ENCODE peak calls at places on chromosomes 16 and 17, in four cellular contexts. One of them, this sample, is unnamed.
A peak's percentile ranks its signal among the peaks of the same experiment; 100 is the strongest.

GRCh38 chr16:84396537-84397008 is 28.2 kb downstream of the ATP2C2 start:
- DNase-seq in K562: no peak
- DNase-seq in HepG2: no peak
- DNase-seq in GM12878: no peak
- DNase-seq in this sample: no peak

GRCh38 chr16:1460602-1461138 is 14.2 kb downstream of the CLCN7 start:
- DNase-seq in HepG2: no peak
- DNase-seq in K562: no peak
- DNase-seq in GM12878: no peak
- DNase-seq in this sample: no peak

GRCh38 chr16:85767569-85767968 is 16.7 kb upstream of the C16orf74 start:
- DNase-seq in GM12878: no peak
- DNase-seq in HepG2: no peak
- DNase-seq in K562: no peak
- DNase-seq in this sample: no peak

GRCh38 chr16:50611995-50612848 is 64.0 kb downstream of the NKD1 start:
- DNase-seq in HepG2: no peak
- DNase-seq in GM12878: no peak
- DNase-seq in K562: no peak
- DNase-seq in this sample: no peak

GRCh38 chr16:4954714-4955113 is 3.4 kb upstream of the SEC14L5 start:
- DNase-seq in K562: no peak
- DNase-seq in HepG2: no peak
- DNase-seq in GM12878: no peak
- DNase-seq in this sample: no peak

GRCh38 chr16:89357055-89357454 is 133.3 kb downstream of the ANKRD11 start:
- DNase-seq in HepG2: peak; percentile 40
- DNase-seq in K562: peak; percentile 53
- DNase-seq in GM12878: no peak
- DNase-seq in this sample: no peak

GRCh38 chr16:84741351-84741791 is 41.6 kb downstream of the USP10 start:
- DNase-seq in GM12878: no peak
- DNase-seq in K562: no peak
- DNase-seq in HepG2: no peak
- DNase-seq in this sample: no peak

GRCh38 chr16:4263504-4264436 is 9.1 kb downstream of the TFAP4 start:
- DNase-seq in HepG2: peak; percentile 47
- DNase-seq in K562: peak; percentile 96
- DNase-seq in GM12878: no peak
- DNase-seq in this sample: peak; percentile 99

GRCh38 chr16:1273816-1274215 is 17.9 kb downstream of the TPSD1 start:
- DNase-seq in K562: no peak
- DNase-seq in HepG2: no peak
- DNase-seq in GM12878: no peak
- DNase-seq in this sample: no peak

GRCh38 chr17:80270836-80271235 is 10.2 kb downstream of the RNF213 start:
- DNase-seq in GM12878: no peak
- DNase-seq in K562: peak; percentile 86
- DNase-seq in HepG2: peak; percentile 62
- DNase-seq in this sample: peak; percentile 83

GRCh38 chr16:68908000-68908313 is 64.6 kb downstream of the TANGO6 start:
- DNase-seq in HepG2: no peak
- DNase-seq in GM12878: no peak
- DNase-seq in K562: no peak
- DNase-seq in this sample: no peak

GRCh38 chr16:51150894-51151320 is at the start of gene SALL1:
- DNase-seq in K562: no peak
- DNase-seq in HepG2: no peak
- DNase-seq in GM12878: no peak
- DNase-seq in this sample: no peak

GRCh38 chr17:5788266-5788900 is 204.1 kb upstream of the NLRP1 start:
- DNase-seq in HepG2: no peak
- DNase-seq in GM12878: no peak
- DNase-seq in K562: no peak
- DNase-seq in this sample: no peak

GRCh38 chr17:37744961-37745800 is at the start of gene HNF1B:
- DNase-seq in HepG2: peak; percentile 63
- DNase-seq in GM12878: no peak
- DNase-seq in K562: no peak
- DNase-seq in this sample: no peak

GRCh38 chr17:9959377-9959981 is 54.4 kb upstream of the RCVRN start:
- DNase-seq in K562: peak; percentile 41
- DNase-seq in HepG2: peak; percentile 15
- DNase-seq in GM12878: no peak
- DNase-seq in this sample: peak; percentile 71
- TF ChIP-seq NFIC in K562: no peak
- TF ChIP-seq NFIC in HepG2: no peak
- TF ChIP-seq NFIC in GM12878: no peak
- TF ChIP-seq NFIC in this sample: no peak

DNA sequence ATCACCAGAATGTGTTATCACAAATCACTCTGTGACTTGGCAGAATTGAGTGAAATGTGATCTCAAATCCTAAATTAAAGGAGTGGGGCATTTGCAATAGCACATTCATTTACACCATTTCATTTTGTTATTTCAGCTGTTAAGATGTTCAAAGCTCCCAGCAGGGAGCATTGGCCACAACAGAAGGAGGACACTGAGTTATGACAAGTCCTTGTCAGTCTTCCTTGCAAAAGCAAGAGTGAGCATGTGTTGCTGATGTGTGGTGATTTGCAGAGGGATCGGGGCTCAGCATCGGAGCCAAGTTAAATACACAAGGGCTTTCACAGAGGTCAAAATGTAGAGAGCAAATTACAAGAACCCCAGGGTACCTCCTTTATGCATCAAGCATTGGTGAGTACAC is 372.2 kb upstream of the CDH5 start:
- DNase-seq in K562: no peak
- DNase-seq in GM12878: no peak
- DNase-seq in HepG2: no peak
- DNase-seq in this sample: no peak
- TF ChIP-seq SIN3A in K562: no peak
- TF ChIP-seq SIN3A in GM12878: no peak
- TF ChIP-seq SIN3A in HepG2: no peak
- TF ChIP-seq SIN3A in this sample: no peak

DNA sequence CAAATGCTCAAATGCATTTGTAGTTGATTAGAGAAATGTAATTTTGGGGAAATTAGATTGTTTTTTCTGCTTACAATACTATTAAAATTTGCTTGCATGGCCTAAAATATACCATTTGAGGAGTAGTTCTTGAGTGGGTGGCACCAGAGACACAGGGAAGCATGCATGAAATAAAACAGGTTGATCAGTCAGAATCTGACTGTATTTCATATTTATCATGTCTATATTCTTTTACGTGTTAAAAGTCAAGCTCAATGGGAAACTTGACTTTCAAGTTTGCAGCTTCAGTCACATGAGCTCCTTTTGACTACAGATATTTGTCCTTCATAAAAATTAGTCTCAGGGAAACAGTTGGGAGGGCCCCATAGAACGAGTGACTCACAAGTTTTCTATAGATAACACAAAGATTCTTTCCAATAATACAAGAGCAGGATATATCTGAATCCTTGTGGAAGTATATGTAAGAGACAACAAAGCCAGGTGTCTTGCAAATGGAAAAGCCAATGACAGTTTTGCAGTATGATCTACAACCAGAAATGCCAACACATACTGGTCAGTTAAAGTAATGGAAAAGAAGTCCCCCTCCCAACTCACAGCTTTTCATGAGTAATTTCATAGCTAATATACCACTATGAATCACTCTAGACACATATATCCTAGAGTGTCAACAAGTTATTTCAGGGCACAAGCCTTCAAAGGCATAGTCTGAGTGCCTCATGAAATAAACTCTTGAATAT is 42.2 kb upstream of the CORO6 start:
- DNase-seq in GM12878: no peak
- DNase-seq in K562: peak; percentile 34
- DNase-seq in HepG2: no peak
- DNase-seq in this sample: no peak
- H3K9ac ChIP-seq in GM12878: no peak overlapping the region
- H3K9ac ChIP-seq in K562: no peak overlapping the region
- H3K9ac ChIP-seq in HepG2: no peak overlapping the region
- H3K9ac ChIP-seq in this sample: no peak overlapping the region

GRCh38 chr16:30846649-30847402 is 47.1 kb downstream of the BCL7C start:
- DNase-seq in GM12878: no peak
- DNase-seq in K562: no peak
- DNase-seq in HepG2: no peak
- DNase-seq in this sample: no peak
- TF ChIP-seq NFIC in GM12878: no peak
- TF ChIP-seq NFIC in K562: no peak
- TF ChIP-seq NFIC in HepG2: no peak
- TF ChIP-seq NFIC in this sample: no peak

GRCh38 chr17:8365143-8365542 is 11.4 kb downstream of the KRABD2 start:
- DNase-seq in HepG2: no peak
- DNase-seq in K562: no peak
- DNase-seq in GM12878: no peak
- DNase-seq in this sample: no peak
- TF ChIP-seq SIN3A in HepG2: no peak
- TF ChIP-seq SIN3A in K562: no peak
- TF ChIP-seq SIN3A in GM12878: no peak
- TF ChIP-seq SIN3A in this sample: no peak